ENCODE peak calls at places on chromosomes 12 and 14, in five cellular contexts. M, X, H, K and R are unnamed samples.

GRCh38 chr14:106844608-106845285 is 1318.4 kb downstream of the TMEM121 start:
- DNase-seq in M (peak), X (peak), H (no peak), K (no peak), R (no peak)

GRCh38 chr12:130456375-130457199 is 118.9 kb downstream of the PIWIL1 start:
- DNase-seq in M (no peak), X (no peak), H (no peak), K (no peak), R (no peak)

GRCh38 chr12:90173499-90174197 is 465.0 kb upstream of the ATP2B1 start:
- DNase-seq in M (no peak), X (no peak), H (no peak), K (no peak), R (no peak)

GRCh38 chr14:85535916-85536834 is 6.2 kb downstream of the FLRT2 start:
- DNase-seq in M (peak), X (no peak), H (no peak), K (peak), R (no peak)

GRCh38 chr14:88352299-88353097 is 29.4 kb upstream of the KCNK10 start:
- DNase-seq in M (no peak), X (no peak), H (no peak), K (no peak), R (no peak)

GRCh38 chr12:84913151-84913550 is 552 bp upstream of the SLC6A15 start:
- DNase-seq in M (peak), X (no peak), H (peak), K (peak), R (no peak)

GRCh38 chr12:46134205-46134811 is 134.5 kb downstream of the SLC38A1 start:
- DNase-seq in M (no peak), X (no peak), H (no peak), K (no peak), R (no peak)

GRCh38 chr12:57552692-57553321 is 3.0 kb downstream of the KIF5A start:
- DNase-seq in M (no peak), X (no peak), H (no peak), K (peak), R (no peak)

GRCh38 chr12:108394196-108394595 is 55.1 kb upstream of the CMKLR1 start:
- DNase-seq in M (no peak), X (peak), H (no peak), K (no peak), R (no peak)

GRCh38 chr12:24853588-24853987 is 95.3 kb downstream of the BCAT1 start:
- DNase-seq in M (no peak), X (no peak), H (no peak), K (no peak), R (no peak)

GRCh38 chr12:111033281-111034147 is 113.1 kb upstream of the MYL2 start:
- DNase-seq in M (no peak), X (no peak), H (peak), K (peak), R (no peak)

GRCh38 chr14:97827746-97828145 is 1030.6 kb downstream of the VRK1 start:
- DNase-seq in M (no peak), X (no peak), H (no peak), K (no peak), R (no peak)

GRCh38 chr14:88841741-88842140 is 17.3 kb downstream of the TTC8 start:
- DNase-seq in M (no peak), X (no peak), H (no peak), K (no peak), R (no peak)

GRCh38 chr12:107844312-107844921 is 69.9 kb downstream of the ASCL4 start:
- DNase-seq in M (no peak), X (no peak), H (peak), K (peak), R (no peak)

GRCh38 chr12:28079539-28079938 is 107.0 kb upstream of the PTHLH start:
- DNase-seq in M (no peak), X (no peak), H (no peak), K (no peak), R (no peak)

DNA sequence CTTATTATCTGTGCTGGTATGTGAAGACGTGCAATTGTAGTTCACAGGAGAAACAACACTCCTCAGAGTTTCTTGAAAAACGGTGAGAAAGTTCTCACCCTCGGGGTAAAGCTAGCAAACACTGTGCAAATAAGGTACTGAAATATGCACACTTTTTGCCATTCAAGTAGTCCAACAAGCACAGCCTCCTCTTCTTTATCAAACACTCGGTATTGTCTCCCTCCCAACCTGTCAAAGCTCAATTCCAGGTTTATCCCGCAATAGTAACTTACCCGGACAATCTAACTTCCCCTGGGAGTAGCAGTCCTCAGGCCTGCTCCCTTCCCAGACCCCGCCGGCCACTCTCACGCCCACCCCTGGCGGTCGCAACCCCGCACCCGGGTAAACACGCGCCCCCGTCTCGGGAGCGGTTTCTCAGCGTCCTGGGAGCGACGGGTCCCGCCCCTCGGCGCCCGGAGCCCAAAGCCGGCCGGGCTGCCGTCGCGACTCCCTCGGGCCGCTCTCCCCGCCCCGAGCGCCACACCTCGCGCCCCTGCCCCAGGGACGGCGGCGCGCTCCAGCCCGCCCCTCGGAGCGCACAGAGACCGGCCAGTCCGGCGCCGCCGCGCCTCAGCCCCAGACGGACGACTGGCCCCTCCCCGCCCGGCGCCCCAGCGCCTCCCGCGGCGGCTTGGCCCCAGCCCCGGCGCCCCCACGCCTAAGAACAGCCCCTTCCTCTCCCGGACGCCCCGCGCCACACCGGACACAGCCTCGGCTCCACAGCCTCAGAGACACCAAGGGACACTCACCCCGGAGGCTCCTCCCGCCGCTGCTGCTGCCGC is 594 bp downstream of the BTBD7 start:
- DNase-seq in M (peak), X (peak), H (peak), K (peak), R (peak)
- TF ChIP-seq CTCF in M (no peak), X (no peak), H (no peak), K (no peak), R (peak)

GRCh38 chr14:103078860-103079587 is 5.0 kb upstream of the LBHD2 start:
- DNase-seq in M (no peak), X (no peak), H (no peak), K (no peak), R (no peak)
- TF ChIP-seq CTCF in M (no peak), X (no peak), H (no peak), K (no peak), R (no peak)

DNA sequence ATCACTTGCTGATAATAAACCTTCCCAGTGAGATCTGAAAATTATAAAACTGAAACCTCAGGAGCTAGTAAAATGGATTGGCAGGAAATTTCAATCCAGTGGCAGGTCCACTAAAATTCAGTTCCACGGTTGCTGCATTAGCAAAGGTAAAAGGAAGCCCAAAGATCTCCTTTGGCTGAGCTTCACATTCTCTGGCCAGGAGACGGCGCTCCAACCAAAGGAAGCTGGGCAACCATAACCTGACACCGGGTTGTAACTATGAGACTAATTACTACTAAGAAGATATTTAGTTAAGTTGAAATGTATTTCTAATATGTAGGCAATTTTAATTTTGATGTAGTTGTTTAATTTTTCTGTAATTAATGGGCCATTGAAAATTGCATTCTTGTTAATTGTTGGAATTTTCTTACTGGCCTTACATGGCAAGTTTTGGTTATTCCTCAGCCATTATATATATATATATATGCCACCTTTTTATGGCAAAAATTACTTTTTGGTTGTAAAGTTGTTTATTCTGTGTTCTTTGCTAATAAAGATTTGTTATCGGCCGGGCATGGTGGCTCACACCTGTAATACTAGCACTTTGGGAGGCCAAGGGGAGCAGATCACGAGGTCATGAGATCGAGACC is 17.0 kb downstream of the OR8S1 start:
- DNase-seq in M (peak), X (no peak), H (peak), K (peak), R (no peak)
- TF ChIP-seq CTCF in M (peak), X (no peak), H (peak), K (peak), R (peak)

GRCh38 chr12:81727387-81727786 is 31.8 kb downstream of the PPFIA2 start:
- DNase-seq in M (no peak), X (no peak), H (no peak), K (no peak), R (no peak)
- TF ChIP-seq CTCF in M (no peak), X (no peak), H (no peak), K (no peak), R (no peak)

GRCh38 chr14:77649326-77649725 is 32.9 kb upstream of the SPTLC2 start:
- DNase-seq in M (no peak), X (no peak), H (no peak), K (no peak), R (no peak)

GRCh38 chr14:77648520-77649200 is 32.2 kb upstream of the SPTLC2 start:
- DNase-seq in M (no peak), X (no peak), H (no peak), K (no peak), R (no peak)

GRCh38 chr14:77654001-77654431 is 37.6 kb upstream of the SPTLC2 start:
- DNase-seq in M (no peak), X (no peak), H (no peak), K (peak), R (no peak)

GRCh38 chr14:77657244-77657643 is 40.8 kb upstream of the SPTLC2 start:
- DNase-seq in M (no peak), X (no peak), H (peak), K (no peak), R (no peak)

GRCh38 chr14:77653473-77653872 is 37.0 kb upstream of the SPTLC2 start:
- DNase-seq in M (no peak), X (no peak), H (no peak), K (peak), R (no peak)
- TF ChIP-seq CTCF in M (no peak), X (no peak), H (peak), K (peak), R (peak)

GRCh38 chr14:31286456-31287293 is 79.1 kb upstream of the HECTD1 start:
- DNase-seq in M (peak), X (no peak), H (no peak), K (peak), R (no peak)
- TF ChIP-seq CTCF in M (no peak), X (no peak), H (no peak), K (peak), R (peak)

GRCh38 chr12:43336962-43337555 is 214.9 kb downstream of the ADAMTS20 start:
- DNase-seq in M (peak), X (no peak), H (no peak), K (peak), R (no peak)
- TF ChIP-seq CTCF in M (peak), X (peak), H (peak), K (peak), R (peak)

GRCh38 chr14:20485900-20486299 is 16.7 kb downstream of the PNP start:
- DNase-seq in M (no peak), X (no peak), H (no peak), K (no peak), R (no peak)

GRCh38 chr14:20486700-20487401 is 17.6 kb downstream of the PNP start:
- DNase-seq in M (no peak), X (no peak), H (no peak), K (no peak), R (no peak)

GRCh38 chr14:20487402-20487742 is 18.0 kb upstream of the RNASE10 start:
- DNase-seq in M (no peak), X (no peak), H (no peak), K (no peak), R (no peak)

GRCh38 chr14:20478915-20479314 is 9.7 kb downstream of the PNP start:
- DNase-seq in M (no peak), X (no peak), H (no peak), K (no peak), R (no peak)

GRCh38 chr14:20482382-20482781 is 13.2 kb downstream of the PNP start:
- DNase-seq in M (no peak), X (no peak), H (no peak), K (no peak), R (no peak)
- TF ChIP-seq CTCF in M (no peak), X (no peak), H (no peak), K (no peak), R (no peak)